ENCODE peak calls at places on chromosome 6, in seven cellular contexts. M, U, S, B, C, O and F are unnamed samples.

GRCh38 chr6:141682391-141682790 is 450.3 kb upstream of the GJE1 start:
- DNase-seq in M (no peak), U (no peak), S (no peak), B (no peak), C (no peak), O (no peak), F (peak)

GRCh38 chr6:167163476-167164011 is 5.8 kb upstream of the GPR31 start:
- DNase-seq in M (no peak), U (no peak), S (no peak), B (no peak), C (no peak), O (no peak), F (no peak)

GRCh38 chr6:105769987-105770386 is 316.1 kb upstream of the PRDM1 start:
- DNase-seq in M (no peak), U (no peak), S (no peak), B (peak), C (no peak), O (no peak), F (no peak)

GRCh38 chr6:151916680-151917164 is 109.2 kb downstream of the ESR1 start:
- DNase-seq in M (no peak), U (peak), S (no peak), B (peak), C (no peak), O (no peak), F (no peak)

GRCh38 chr6:84182001-84182400 is 45.4 kb downstream of the CEP162 start:
- DNase-seq in M (no peak), U (no peak), S (no peak), B (no peak), C (no peak), O (no peak), F (no peak)

GRCh38 chr6:159463440-159463839 is 229.6 kb downstream of the SOD2 start:
- DNase-seq in M (no peak), U (no peak), S (no peak), B (no peak), C (no peak), O (no peak), F (peak)

GRCh38 chr6:25882066-25882496 is 8.0 kb upstream of the SLC17A3 start:
- DNase-seq in M (no peak), U (no peak), S (no peak), B (no peak), C (peak), O (no peak), F (no peak)

GRCh38 chr6:42754759-42755158 is 8.9 kb upstream of the TBCC start:
- DNase-seq in M (no peak), U (no peak), S (no peak), B (no peak), C (no peak), O (no peak), F (no peak)

GRCh38 chr6:38673397-38674165 is 29.4 kb downstream of the GLO1 start:
- DNase-seq in M (no peak), U (no peak), S (no peak), B (no peak), C (no peak), O (no peak), F (no peak)

GRCh38 chr6:107244742-107245470 is 129.6 kb upstream of the BEND3 start:
- DNase-seq in M (peak), U (no peak), S (no peak), B (no peak), C (no peak), O (no peak), F (peak)

GRCh38 chr6:111727798-111728197 is 122.1 kb upstream of the TRAF3IP2 start:
- DNase-seq in M (peak), U (peak), S (no peak), B (no peak), C (no peak), O (no peak), F (peak)

GRCh38 chr6:46734867-46735719 is at the start of gene PLA2G7:
- DNase-seq in M (peak), U (peak), S (peak), B (peak), C (no peak), O (peak), F (peak)

GRCh38 chr6:68880050-68880449 is 245.0 kb downstream of the ADGRB3 start:
- DNase-seq in M (no peak), U (no peak), S (no peak), B (no peak), C (no peak), O (no peak), F (peak)

GRCh38 chr6:6177754-6178153 is 142.7 kb downstream of the F13A1 start:
- DNase-seq in M (no peak), U (no peak), S (no peak), B (no peak), C (no peak), O (no peak), F (no peak)

GRCh38 chr6:101396552-101397173 is 3.2 kb downstream of the GRIK2 start:
- DNase-seq in M (no peak), U (peak), S (no peak), B (peak), C (no peak), O (no peak), F (peak)

GRCh38 chr6:134080171-134080795 is 27.9 kb upstream of the SLC2A12 start:
- DNase-seq in M (no peak), U (no peak), S (no peak), B (no peak), C (no peak), O (no peak), F (no peak)

GRCh38 chr6:12482386-12482785 is 192.2 kb downstream of the EDN1 start:
- DNase-seq in M (no peak), U (no peak), S (no peak), B (no peak), C (no peak), O (no peak), F (peak)

GRCh38 chr6:29676981-29677601 is 3.9 kb downstream of the ZFP57 start:
- DNase-seq in M (no peak), U (peak), S (no peak), B (no peak), C (no peak), O (no peak), F (peak)

GRCh38 chr6:124977067-124977908 is 15.1 kb downstream of the RNF217 start:
- DNase-seq in M (no peak), U (peak), S (no peak), B (no peak), C (no peak), O (no peak), F (no peak)

GRCh38 chr6:14743465-14744211 is 502.2 kb upstream of the JARID2 start:
- DNase-seq in M (no peak), U (peak), S (no peak), B (peak), C (peak), O (no peak), F (no peak)

GRCh38 chr6:8794420-8794819 is 359.1 kb upstream of the SLC35B3 start:
- DNase-seq in M (no peak), U (no peak), S (no peak), B (no peak), C (no peak), O (no peak), F (no peak)

GRCh38 chr6:44284867-44285266 is 14.6 kb downstream of the TMEM151B start:
- DNase-seq in M (no peak), U (no peak), S (no peak), B (no peak), C (no peak), O (no peak), F (no peak)

GRCh38 chr6:209432-210103 is 82.7 kb upstream of the DUSP22 start:
- DNase-seq in M (no peak), U (no peak), S (no peak), B (no peak), C (peak), O (no peak), F (no peak)

GRCh38 chr6:42762950-42763349 is 17.0 kb upstream of the TBCC start:
- DNase-seq in M (no peak), U (no peak), S (no peak), B (no peak), C (no peak), O (no peak), F (peak)

GRCh38 chr6:87183687-87184086 is 28.3 kb downstream of the ZNF292 start:
- DNase-seq in M (no peak), U (peak), S (no peak), B (no peak), C (no peak), O (no peak), F (no peak)

GRCh38 chr6:27095914-27096313 is 151.6 kb upstream of the PRSS16 start:
- DNase-seq in M (no peak), U (no peak), S (no peak), B (no peak), C (no peak), O (no peak), F (no peak)